ENCODE peak calls at places on chromosomes 12 and 14, in five cellular contexts. Q, E, L, K and P are unnamed samples.
A peak's percentile ranks its signal among the peaks of the same experiment; 100 is the strongest.

GRCh38 chr12:89663577-89664357 is 44.9 kb downstream of the ATP2B1 start:
- DNase-seq in L (peak; percentile 60), Q (no peak), E (no peak), K (no peak), P (no peak)

GRCh38 chr12:89350661-89351488 is 1.4 kb downstream of the DUSP6 start:
- DNase-seq in K (peak; percentile 49), L (no peak), Q (no peak), E (peak; percentile 67), P (no peak)

GRCh38 chr14:99687284-99688209 is 3.4 kb downstream of the CYP46A1 start:
- DNase-seq in L (peak; percentile 13), E (peak; percentile 45), K (no peak), Q (peak; percentile 82), P (peak; percentile 7)

GRCh38 chr12:9925746-9926393 is 6.3 kb downstream of the CLEC2A start:
- DNase-seq in Q (peak; percentile 86), L (peak; percentile 56), K (no peak), E (no peak), P (no peak)

GRCh38 chr14:23550827-23551265 is 719 bp downstream of the ZFHX2 start:
- DNase-seq in E (no peak), Q (no peak), L (no peak), K (no peak), P (no peak)

GRCh38 chr12:95763809-95764253 is 26.7 kb downstream of the NTN4 start:
- DNase-seq in L (peak; percentile 98), Q (no peak), K (no peak), E (no peak), P (no peak)

GRCh38 chr14:24954697-24955037 is 95.3 kb downstream of the STXBP6 start:
- DNase-seq in E (no peak), Q (no peak), L (no peak), K (no peak), P (no peak)

GRCh38 chr12:126582231-126582630 is 1517.0 kb downstream of the AACS start:
- DNase-seq in L (peak; percentile 5), K (no peak), Q (no peak), E (no peak), P (no peak)

GRCh38 chr12:26047401-26048226 is 77.2 kb downstream of the BHLHE41 start:
- DNase-seq in Q (peak; percentile 80), L (no peak), K (no peak), E (no peak), P (no peak)

GRCh38 chr12:127987199-127987901 is 279.6 kb upstream of the TMEM132C start:
- DNase-seq in L (no peak), Q (no peak), K (no peak), E (no peak), P (no peak)

GRCh38 chr12:39846304-39846703 is 226.7 kb upstream of the ABCD2 start:
- DNase-seq in E (no peak), K (no peak), Q (no peak), L (no peak), P (no peak)

GRCh38 chr14:58738876-58739275 is 101.1 kb downstream of the DACT1 start:
- DNase-seq in L (no peak), K (no peak), E (no peak), Q (no peak), P (no peak)

GRCh38 chr12:39912211-39912980 is 193.5 kb downstream of the SLC2A13 start:
- DNase-seq in Q (peak; percentile 6), E (no peak), L (peak; percentile 84), K (no peak), P (peak; percentile 90)

GRCh38 chr14:64726585-64726890 is 22.3 kb downstream of the PLEKHG3 start:
- DNase-seq in Q (peak; percentile 56), L (peak; percentile 95), E (peak; percentile 70), K (no peak), P (no peak)

GRCh38 chr14:96229315-96229714 is 24.7 kb downstream of the BDKRB2 start:
- DNase-seq in Q (no peak), L (no peak), E (no peak), K (no peak), P (no peak)

DNA sequence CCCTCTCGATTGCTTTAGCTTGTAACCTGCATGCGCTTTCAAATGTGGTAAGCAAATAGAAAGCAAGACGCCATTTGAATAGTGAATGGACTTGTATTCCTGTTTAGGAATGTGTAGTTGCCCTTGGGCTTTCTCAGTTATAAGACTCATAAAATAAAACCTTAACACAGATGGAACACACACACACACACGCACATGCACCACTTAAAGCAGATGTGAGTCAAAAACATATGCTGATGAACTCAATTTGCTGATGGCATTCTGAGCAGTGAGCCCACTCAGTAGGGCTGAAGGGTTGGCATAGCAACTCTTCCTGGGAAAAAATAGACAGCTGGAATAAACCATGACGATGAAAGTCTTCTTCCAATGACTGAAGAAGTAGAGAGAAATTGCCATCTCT is 360.5 kb downstream of the APAF1 start:
- DNase-seq in E (no peak), K (no peak), Q (no peak), L (no peak), P (no peak)
- H3K4me3 ChIP-seq in E (no peak overlapping the region), K (no peak overlapping the region), Q (no peak overlapping the region), L (no peak overlapping the region), P (no peak overlapping the region)

GRCh38 chr12:104957388-104958008 is 592 bp downstream of the SLC41A2 start:
- DNase-seq in K (no peak), Q (peak; percentile 63), L (no peak), E (no peak), P (no peak)

GRCh38 chr12:104958009-104958945 is at the start of gene SLC41A2:
- DNase-seq in L (peak; percentile 71), E (peak; percentile 91), Q (peak; percentile 83), K (peak; percentile 73), P (peak; percentile 63)

GRCh38 chr12:104956870-104957301 is 1.2 kb downstream of the SLC41A2 start:
- DNase-seq in L (no peak), E (no peak), K (no peak), Q (no peak), P (no peak)

GRCh38 chr12:104960464-104960863 is 2.4 kb upstream of the SLC41A2 start:
- DNase-seq in L (no peak), Q (no peak), K (no peak), E (no peak), P (no peak)

GRCh38 chr12:104958946-104959841 is 1.1 kb upstream of the SLC41A2 start:
- DNase-seq in Q (peak; percentile 26), K (no peak), E (no peak), L (peak; percentile 42), P (no peak)
- H3K4me3 ChIP-seq in Q (peak overlapping the region; percentile 75), K (peak overlapping the region; percentile 87), E (peak overlapping the region; percentile 91), L (peak overlapping the region; percentile 60), P (peak overlapping the region; percentile 81)

GRCh38 chr12:77767335-77767734 is 63.4 kb upstream of the NAV3 start:
- DNase-seq in E (no peak), L (no peak), Q (no peak), K (no peak), P (no peak)
- H3K4me3 ChIP-seq in E (no peak overlapping the region), L (no peak overlapping the region), Q (no peak overlapping the region), K (no peak overlapping the region), P (no peak overlapping the region)

GRCh38 chr12:63037721-63038120 is 102.8 kb upstream of the PPM1H start:
- DNase-seq in L (no peak), K (no peak), E (no peak), Q (no peak), P (no peak)

GRCh38 chr12:63040526-63041220 is 105.7 kb upstream of the PPM1H start:
- DNase-seq in E (no peak), L (no peak), K (no peak), Q (no peak), P (no peak)

GRCh38 chr12:63036974-63037335 is 102.0 kb upstream of the PPM1H start:
- DNase-seq in L (no peak), K (no peak), E (no peak), Q (no peak), P (no peak)

GRCh38 chr12:63036216-63036973 is 101.4 kb upstream of the PPM1H start:
- DNase-seq in E (no peak), K (no peak), L (no peak), Q (no peak), P (no peak)

DNA sequence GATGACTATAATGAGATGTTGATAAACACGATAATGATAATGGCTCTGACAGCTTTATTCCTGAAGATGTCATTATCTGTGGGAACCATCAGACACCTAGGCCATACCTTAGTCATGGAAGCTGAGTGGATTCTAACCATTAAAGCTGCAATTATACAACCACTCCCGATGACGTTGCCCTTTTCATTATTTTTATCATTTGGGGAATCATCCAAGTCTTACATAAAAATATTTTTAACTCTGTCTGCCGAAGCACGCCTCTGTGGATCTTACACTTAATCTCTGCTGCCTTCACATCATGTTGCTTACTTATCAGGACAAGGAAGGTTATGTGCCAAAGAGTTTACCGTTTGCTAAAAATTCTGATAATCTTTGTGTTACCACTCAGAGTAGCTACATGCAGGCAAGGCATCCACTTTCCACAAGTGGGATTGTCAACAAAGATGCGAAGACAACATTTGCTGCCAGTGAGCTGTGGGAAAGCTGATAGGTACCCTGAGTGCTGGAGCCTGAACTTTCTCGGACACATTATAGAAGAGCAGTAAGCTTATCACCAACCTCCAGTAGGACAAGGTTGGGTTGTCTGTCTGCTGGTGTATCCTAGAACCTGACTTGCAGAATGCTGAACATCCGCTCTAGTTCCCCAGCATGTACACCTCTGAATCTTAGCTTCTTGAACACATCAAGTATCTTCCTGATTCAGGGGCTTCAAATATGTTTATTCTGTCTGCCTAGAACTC is 103.6 kb upstream of the PPM1H start:
- DNase-seq in K (no peak), E (no peak), Q (no peak), L (no peak), P (no peak)
- H3K4me3 ChIP-seq in K (no peak overlapping the region), E (no peak overlapping the region), Q (no peak overlapping the region), L (no peak overlapping the region), P (no peak overlapping the region)

GRCh38 chr14:48955857-48956256 is 630.3 kb downstream of the RPS29 start:
- DNase-seq in L (no peak), E (no peak), K (no peak), Q (no peak), P (no peak)
- H3K4me3 ChIP-seq in L (no peak overlapping the region), E (no peak overlapping the region), K (no peak overlapping the region), Q (no peak overlapping the region), P (no peak overlapping the region)

DNA sequence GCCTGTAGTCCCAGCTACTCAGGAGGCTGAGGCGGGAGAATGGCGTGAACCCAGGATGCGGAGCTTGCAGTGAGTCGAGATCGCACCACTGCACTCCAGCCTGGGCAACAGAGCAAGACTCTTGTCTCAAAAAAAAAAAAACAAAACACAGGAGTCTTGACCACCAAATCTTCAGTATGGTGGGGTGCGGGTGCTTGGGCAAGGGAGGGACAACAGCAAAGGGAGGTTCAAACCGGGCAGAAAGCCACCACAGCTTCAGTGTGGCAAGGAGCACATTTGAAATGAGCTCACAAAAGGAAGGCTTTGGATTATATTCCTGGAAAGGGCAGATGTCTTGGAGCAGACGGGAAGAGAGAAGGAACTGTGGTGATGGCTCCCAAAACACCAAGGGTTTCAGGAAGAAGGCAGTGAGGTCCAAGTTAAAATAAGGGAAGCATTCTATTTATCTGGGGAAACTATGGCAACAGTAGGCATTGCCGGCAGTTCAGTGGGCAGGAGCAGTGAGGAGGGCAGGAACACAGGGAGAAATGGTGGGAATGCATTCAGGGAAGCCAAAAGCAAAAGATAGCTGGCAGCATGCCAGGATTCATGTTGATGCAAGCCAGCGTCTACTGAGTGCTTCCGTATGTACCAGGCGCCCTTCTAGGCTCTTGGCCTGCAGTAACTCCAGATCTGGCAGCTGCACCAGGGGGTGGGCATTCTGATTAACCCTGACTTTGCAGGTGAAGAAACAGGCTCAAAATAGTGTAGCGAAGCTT is 51.0 kb upstream of the SRSF5 start:
- DNase-seq in Q (no peak), E (peak; percentile 92), K (peak; percentile 13), L (peak; percentile 92), P (peak; percentile 91)
- H3K4me3 ChIP-seq in Q (no peak overlapping the region), E (no peak overlapping the region), K (no peak overlapping the region), L (no peak overlapping the region), P (no peak overlapping the region)